ENCODE peak calls at places on chromosome 13, in six cellular contexts. Z is MM.1S, W is SK-N-SH, M is GM23248, X is PC-3, L is HCT116. N is an unnamed sample.

GRCh38 chr13:27022571-27023311 is 148.9 kb downstream of the USP12 start:
- DNase-seq in W (no peak), X (peak), M (no peak), Z (no peak), L (no peak), N (no peak)

GRCh38 chr13:27833206-27833605 is 40.9 kb downstream of the GSX1 start:
- DNase-seq in W (no peak), Z (no peak), X (no peak), M (no peak), L (no peak), N (no peak)

GRCh38 chr13:47564041-47564440 is 437.0 kb downstream of the SUCLA2 start:
- DNase-seq in Z (no peak), X (no peak), M (no peak), L (no peak), W (no peak), N (peak)

GRCh38 chr13:98599502-98600328 is 22.8 kb upstream of the STK24 start:
- DNase-seq in L (no peak), W (no peak), Z (no peak), X (no peak), M (peak), N (peak)

GRCh38 chr13:86563308-86563707 is 764.1 kb upstream of the SLITRK6 start:
- DNase-seq in Z (no peak), W (no peak), L (no peak), M (peak), X (peak), N (no peak)

GRCh38 chr13:33494596-33495214 is 209.2 kb upstream of the STARD13 start:
- DNase-seq in Z (no peak), W (no peak), M (peak), X (peak), L (peak), N (no peak)

GRCh38 chr13:50994651-50995050 is 85.1 kb downstream of the RNASEH2B start:
- DNase-seq in M (no peak), L (no peak), Z (no peak), W (no peak), X (no peak), N (no peak)

GRCh38 chr13:101875717-101876393 is 423.4 kb downstream of the ITGBL1 start:
- DNase-seq in M (peak), W (no peak), X (peak), L (no peak), Z (no peak), N (no peak)

GRCh38 chr13:51746802-51747201 is 57.2 kb downstream of the DHRS12 start:
- DNase-seq in M (no peak), L (no peak), W (no peak), X (no peak), Z (no peak), N (no peak)

GRCh38 chr13:105579821-105580707 is 955.4 kb downstream of the EFNB2 start:
- DNase-seq in Z (no peak), M (no peak), W (no peak), L (no peak), X (peak), N (no peak)

GRCh38 chr13:37966266-37966665 is 96.7 kb upstream of the TRPC4 start:
- DNase-seq in W (no peak), L (no peak), M (no peak), Z (no peak), X (peak), N (no peak)

GRCh38 chr13:89361909-89362308 is 1690.7 kb downstream of the SLITRK5 start:
- DNase-seq in L (no peak), Z (no peak), W (no peak), X (peak), M (peak), N (no peak)

GRCh38 chr13:103517066-103517767 is 451.0 kb upstream of the SLC10A2 start:
- DNase-seq in M (no peak), W (no peak), Z (peak), X (no peak), L (no peak), N (no peak)

GRCh38 chr13:57633950-57634828 is 2.6 kb downstream of the PCDH17 start:
- DNase-seq in W (peak), M (no peak), L (no peak), Z (no peak), X (no peak), N (peak)

GRCh38 chr13:97306646-97307045 is 84.5 kb downstream of the MBNL2 start:
- DNase-seq in Z (no peak), X (no peak), W (no peak), L (no peak), M (no peak), N (no peak)

GRCh38 chr13:101868585-101869469 is 416.4 kb downstream of the ITGBL1 start:
- DNase-seq in M (no peak), Z (peak), X (no peak), W (no peak), L (no peak), N (no peak)

GRCh38 chr13:109628251-109628699 is 158.1 kb downstream of the IRS2 start:
- DNase-seq in M (peak), L (no peak), Z (no peak), W (no peak), X (peak), N (no peak)

GRCh38 chr13:22506286-22506685 is 674.5 kb upstream of the SGCG start:
- DNase-seq in Z (no peak), L (no peak), X (no peak), W (no peak), M (no peak), N (peak)

GRCh38 chr13:91185294-91185863 is 162.1 kb upstream of the MIR17HG start:
- DNase-seq in Z (no peak), M (peak), L (peak), X (peak), W (peak), N (peak)

GRCh38 chr13:110853235-110853721 is 61.6 kb downstream of the ANKRD10 start:
- DNase-seq in Z (no peak), X (no peak), W (no peak), L (no peak), M (no peak), N (peak)

GRCh38 chr13:40445557-40445990 is 220.9 kb downstream of the FOXO1 start:
- DNase-seq in L (no peak), M (no peak), W (no peak), X (peak), Z (no peak), N (no peak)

GRCh38 chr13:90171649-90172048 is 1175.8 kb upstream of the MIR17HG start:
- DNase-seq in L (no peak), X (no peak), M (peak), W (no peak), Z (peak), N (no peak)

GRCh38 chr13:30234763-30235162 is 72.6 kb downstream of the KATNAL1 start:
- DNase-seq in Z (no peak), L (no peak), W (no peak), X (no peak), M (no peak), N (peak)

GRCh38 chr13:45718063-45718462 is 15.9 kb downstream of the CBY2 start:
- DNase-seq in M (peak), Z (peak), W (peak), L (peak), X (peak), N (peak)

DNA sequence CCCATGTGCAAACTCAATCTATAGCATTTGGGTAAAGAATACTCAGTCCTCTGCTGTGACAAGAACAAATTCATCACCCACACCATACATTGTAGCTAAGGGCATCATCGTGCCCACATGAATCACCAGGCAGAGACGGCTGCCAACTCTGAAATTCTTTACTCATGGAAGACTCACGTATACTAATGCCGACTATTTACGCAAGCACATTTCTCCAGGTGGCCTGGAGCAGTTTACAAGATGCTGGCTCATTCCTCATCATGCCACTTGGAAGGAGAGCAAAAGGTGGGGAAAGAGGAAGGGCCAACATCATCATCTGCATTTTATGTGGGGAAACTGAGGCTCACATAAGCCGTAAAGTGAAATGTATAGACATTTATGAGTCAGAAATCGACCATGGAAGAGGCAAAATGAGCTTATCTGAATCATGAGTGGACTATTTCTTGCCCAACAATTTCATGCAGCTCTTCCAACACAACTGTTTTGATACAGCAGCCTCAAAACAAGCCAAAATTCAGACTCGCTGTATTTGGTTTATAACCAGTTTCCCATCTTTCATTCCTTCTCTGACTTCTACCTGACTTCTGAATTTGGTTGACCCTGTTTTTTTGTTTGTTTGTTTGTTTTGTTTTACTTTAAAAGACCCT is 213.9 kb upstream of the SERP2 start:
- DNase-seq in L (no peak), X (peak), M (peak), Z (no peak), W (no peak), N (no peak)
- H3K9ac ChIP-seq in L (no peak), X (peak), M (no peak), Z (no peak), W (no peak), N (no peak)

DNA sequence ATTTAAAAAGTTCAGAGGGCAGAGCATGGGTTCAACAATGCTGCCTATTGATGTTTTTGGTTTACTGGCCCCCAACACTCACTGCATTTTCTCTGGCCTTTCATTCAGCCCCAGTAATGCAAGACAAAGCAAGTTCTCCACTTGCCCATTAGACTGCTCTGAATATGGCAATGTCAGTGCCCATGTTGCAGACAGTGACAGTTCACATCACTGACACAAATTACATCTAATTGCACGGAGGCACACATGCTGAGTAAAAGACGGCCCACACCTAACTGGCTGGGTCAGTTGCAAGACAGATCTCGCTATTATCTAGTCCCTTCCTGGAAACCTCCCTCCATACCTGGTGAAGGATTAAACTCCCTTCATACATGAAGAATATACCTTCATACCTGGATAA is 54.0 kb downstream of the ENOX1 start:
- DNase-seq in W (no peak), Z (no peak), M (no peak), L (no peak), X (no peak), N (no peak)
- TF ChIP-seq EZH2phosphoT487 in W (no peak), Z (no peak), M (no peak), L (no peak), X (no peak), N (no peak)

DNA sequence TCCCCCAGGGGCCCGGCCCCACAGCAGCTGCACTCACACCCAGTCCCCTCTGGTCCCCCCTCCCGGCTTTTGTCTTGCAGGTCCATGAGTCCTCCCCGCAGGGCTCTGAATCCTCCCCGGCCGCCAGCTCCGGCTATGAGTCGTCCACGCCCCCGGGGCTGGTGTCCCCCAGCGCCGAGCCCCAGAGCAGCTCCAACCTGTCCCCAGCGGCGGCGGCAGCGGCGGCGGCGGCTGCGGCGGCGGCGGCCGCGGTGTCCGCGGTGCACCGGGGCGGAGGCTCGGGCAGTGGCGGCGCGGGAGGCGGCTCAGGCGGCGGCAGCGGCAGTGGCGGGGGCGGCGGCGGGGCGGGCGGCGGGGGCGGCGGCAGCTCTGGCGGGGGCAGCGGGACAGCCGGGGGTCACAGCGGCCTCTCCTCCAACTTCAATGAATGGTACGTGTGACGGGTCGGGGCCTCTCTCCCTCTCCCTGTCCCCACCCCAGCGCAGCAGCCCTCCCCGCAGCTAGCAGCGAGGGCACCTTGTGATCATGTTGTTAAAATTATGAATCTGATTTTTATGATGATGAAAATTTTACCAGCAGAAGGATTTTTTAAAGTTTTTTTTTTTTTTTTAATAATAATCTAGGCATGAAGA is 3.8 kb downstream of the ZIC2 start:
- DNase-seq in W (no peak), L (no peak), M (no peak), X (no peak), Z (no peak), N (peak)
- H3K9ac ChIP-seq in W (no peak), L (no peak), M (no peak), X (no peak), Z (no peak), N (peak)

GRCh38 chr13:113034451-113035208 is 65.6 kb downstream of the MCF2L start:
- DNase-seq in M (peak), Z (no peak), X (peak), W (peak), L (no peak), N (peak)
- TF ChIP-seq EZH2phosphoT487 in M (no peak), Z (no peak), X (no peak), W (no peak), L (no peak), N (no peak)

N was measured in neural progenitor cell.